ENCODE peak calls at places on chromosome 12, in ten cellular contexts. One of them, this sample, is unnamed. For H3K27me3, the result is how much of the 10 kb centered on the place peaks cover.

GRCh38 chr12:54251667-54252284 is 28.1 kb downstream of the CBX5 start:
- DNase-seq in GM23248: peak
- DNase-seq in adipocyte: peak
- DNase-seq in trophoblast cell: peak
- DNase-seq in endothelial cell of umbilical vein: peak
- DNase-seq in IMR-90: peak
- DNase-seq in psoas muscle: no peak
- DNase-seq in heart left ventricle: no peak
- DNase-seq in tibial nerve: peak
- DNase-seq in GM23338: peak
- DNase-seq in this sample: no peak

GRCh38 chr12:31526158-31526546 is 64.8 kb downstream of the DENND5B start:
- DNase-seq in adipocyte: no peak
- DNase-seq in GM23338: no peak
- DNase-seq in IMR-90: no peak
- DNase-seq in psoas muscle: no peak
- DNase-seq in tibial nerve: no peak
- DNase-seq in endothelial cell of umbilical vein: no peak
- DNase-seq in heart left ventricle: no peak
- DNase-seq in GM23248: no peak
- DNase-seq in trophoblast cell: no peak
- DNase-seq in this sample: no peak

GRCh38 chr12:21538259-21538658 is 12.2 kb downstream of the SPX start:
- DNase-seq in trophoblast cell: peak
- DNase-seq in GM23338: no peak
- DNase-seq in psoas muscle: no peak
- DNase-seq in IMR-90: no peak
- DNase-seq in GM23248: no peak
- DNase-seq in adipocyte: no peak
- DNase-seq in endothelial cell of umbilical vein: no peak
- DNase-seq in heart left ventricle: no peak
- DNase-seq in tibial nerve: no peak
- DNase-seq in this sample: no peak

GRCh38 chr12:3869860-3870259 is 3.3 kb downstream of the PARP11 start:
- DNase-seq in tibial nerve: no peak
- DNase-seq in IMR-90: no peak
- DNase-seq in adipocyte: peak
- DNase-seq in endothelial cell of umbilical vein: peak
- DNase-seq in GM23338: no peak
- DNase-seq in psoas muscle: no peak
- DNase-seq in trophoblast cell: peak
- DNase-seq in heart left ventricle: no peak
- DNase-seq in GM23248: no peak
- DNase-seq in this sample: no peak

GRCh38 chr12:19945559-19946485 is 422.5 kb upstream of the PDE3A start:
- DNase-seq in psoas muscle: no peak
- DNase-seq in adipocyte: peak
- DNase-seq in IMR-90: peak
- DNase-seq in trophoblast cell: no peak
- DNase-seq in heart left ventricle: no peak
- DNase-seq in tibial nerve: no peak
- DNase-seq in GM23338: no peak
- DNase-seq in endothelial cell of umbilical vein: peak
- DNase-seq in GM23248: peak
- DNase-seq in this sample: no peak

GRCh38 chr12:24560867-24561266 is 388.0 kb downstream of the BCAT1 start:
- DNase-seq in adipocyte: no peak
- DNase-seq in GM23248: peak
- DNase-seq in heart left ventricle: peak
- DNase-seq in trophoblast cell: no peak
- DNase-seq in tibial nerve: no peak
- DNase-seq in GM23338: peak
- DNase-seq in endothelial cell of umbilical vein: no peak
- DNase-seq in psoas muscle: no peak
- DNase-seq in IMR-90: no peak
- DNase-seq in this sample: no peak

GRCh38 chr12:56979628-56980027 is 22.2 kb upstream of the RDH16 start:
- DNase-seq in GM23248: peak
- DNase-seq in IMR-90: no peak
- DNase-seq in psoas muscle: no peak
- DNase-seq in trophoblast cell: no peak
- DNase-seq in heart left ventricle: no peak
- DNase-seq in endothelial cell of umbilical vein: no peak
- DNase-seq in adipocyte: no peak
- DNase-seq in GM23338: no peak
- DNase-seq in tibial nerve: no peak
- DNase-seq in this sample: no peak

GRCh38 chr12:95989504-95990123 is 6.5 kb downstream of the HAL start:
- DNase-seq in tibial nerve: no peak
- DNase-seq in psoas muscle: no peak
- DNase-seq in heart left ventricle: no peak
- DNase-seq in adipocyte: no peak
- DNase-seq in trophoblast cell: no peak
- DNase-seq in IMR-90: no peak
- DNase-seq in endothelial cell of umbilical vein: no peak
- DNase-seq in GM23338: no peak
- DNase-seq in GM23248: no peak
- DNase-seq in this sample: no peak

GRCh38 chr12:95836630-95837239 is 22.0 kb upstream of the SNRPF start:
- DNase-seq in endothelial cell of umbilical vein: peak
- DNase-seq in heart left ventricle: no peak
- DNase-seq in adipocyte: peak
- DNase-seq in trophoblast cell: no peak
- DNase-seq in GM23248: peak
- DNase-seq in IMR-90: peak
- DNase-seq in GM23338: no peak
- DNase-seq in tibial nerve: no peak
- DNase-seq in psoas muscle: no peak
- DNase-seq in this sample: no peak

GRCh38 chr12:68259318-68259940 is 6.0 kb upstream of the IL22 start:
- DNase-seq in GM23248: peak
- DNase-seq in endothelial cell of umbilical vein: peak
- DNase-seq in tibial nerve: no peak
- DNase-seq in psoas muscle: no peak
- DNase-seq in trophoblast cell: no peak
- DNase-seq in IMR-90: peak
- DNase-seq in heart left ventricle: no peak
- DNase-seq in adipocyte: no peak
- DNase-seq in GM23338: no peak
- DNase-seq in this sample: no peak

GRCh38 chr12:90548595-90548994 is 406.4 kb downstream of the CCER1 start:
- DNase-seq in IMR-90: no peak
- DNase-seq in GM23338: no peak
- DNase-seq in tibial nerve: no peak
- DNase-seq in trophoblast cell: no peak
- DNase-seq in heart left ventricle: no peak
- DNase-seq in endothelial cell of umbilical vein: no peak
- DNase-seq in psoas muscle: no peak
- DNase-seq in GM23248: no peak
- DNase-seq in adipocyte: no peak
- DNase-seq in this sample: no peak

GRCh38 chr12:120225852-120226640 is 25.1 kb upstream of the RPLP0 start:
- DNase-seq in GM23338: peak
- DNase-seq in psoas muscle: peak
- DNase-seq in adipocyte: no peak
- DNase-seq in heart left ventricle: no peak
- DNase-seq in tibial nerve: no peak
- DNase-seq in endothelial cell of umbilical vein: no peak
- DNase-seq in GM23248: no peak
- DNase-seq in IMR-90: no peak
- DNase-seq in trophoblast cell: no peak
- DNase-seq in this sample: no peak
- H3K4me3 ChIP-seq in GM23338: no peak
- H3K4me3 ChIP-seq in psoas muscle: no peak
- H3K4me3 ChIP-seq in adipocyte: no peak
- H3K4me3 ChIP-seq in heart left ventricle: no peak
- H3K4me3 ChIP-seq in tibial nerve: no peak
- H3K4me3 ChIP-seq in endothelial cell of umbilical vein: no peak
- H3K4me3 ChIP-seq in GM23248: no peak
- H3K4me3 ChIP-seq in IMR-90: no peak
- H3K4me3 ChIP-seq in trophoblast cell: no peak
- H3K4me3 ChIP-seq in this sample: no peak

DNA sequence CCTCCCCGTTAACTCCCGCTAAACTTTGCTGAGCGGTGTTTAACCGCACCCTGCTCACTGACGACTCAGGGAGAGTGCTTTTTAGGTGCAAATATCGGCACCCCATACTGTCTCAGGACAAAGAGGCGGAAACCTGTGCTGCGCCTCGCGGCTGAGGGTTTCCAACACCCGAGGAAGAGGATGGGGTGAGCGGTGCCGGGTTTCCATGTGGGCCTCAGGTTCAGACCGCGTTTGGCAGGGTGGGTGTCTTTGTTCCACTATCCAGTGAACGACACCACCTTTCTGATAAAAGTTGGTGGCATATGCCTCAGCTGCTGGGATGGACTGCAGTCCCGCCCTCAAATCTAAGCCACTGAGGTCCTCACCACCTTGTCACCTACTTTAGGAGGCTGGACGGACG is 3.0 kb downstream of the RFLNA start:
- DNase-seq in IMR-90: no peak
- DNase-seq in GM23338: no peak
- DNase-seq in adipocyte: no peak
- DNase-seq in heart left ventricle: no peak
- DNase-seq in trophoblast cell: no peak
- DNase-seq in endothelial cell of umbilical vein: no peak
- DNase-seq in psoas muscle: no peak
- DNase-seq in GM23248: no peak
- DNase-seq in tibial nerve: no peak
- DNase-seq in this sample: no peak
- H3K27me3 ChIP-seq in IMR-90: half or more
- H3K27me3 ChIP-seq in GM23338: under half
- H3K27me3 ChIP-seq in adipocyte: half or more
- H3K27me3 ChIP-seq in heart left ventricle: under half
- H3K27me3 ChIP-seq in trophoblast cell: under half
- H3K27me3 ChIP-seq in endothelial cell of umbilical vein: under half
- H3K27me3 ChIP-seq in psoas muscle: under half
- H3K27me3 ChIP-seq in GM23248: under half
- H3K27me3 ChIP-seq in tibial nerve: under half
- H3K27me3 ChIP-seq in this sample: under half

GRCh38 chr12:77402726-77403125 is 337.4 kb upstream of the E2F7 start:
- DNase-seq in endothelial cell of umbilical vein: peak
- DNase-seq in tibial nerve: no peak
- DNase-seq in IMR-90: peak
- DNase-seq in trophoblast cell: no peak
- DNase-seq in GM23338: no peak
- DNase-seq in heart left ventricle: no peak
- DNase-seq in psoas muscle: no peak
- DNase-seq in GM23248: peak
- DNase-seq in adipocyte: peak
- DNase-seq in this sample: no peak
- H3K4me3 ChIP-seq in endothelial cell of umbilical vein: no peak
- H3K4me3 ChIP-seq in tibial nerve: no peak
- H3K4me3 ChIP-seq in IMR-90: no peak
- H3K4me3 ChIP-seq in trophoblast cell: no peak
- H3K4me3 ChIP-seq in GM23338: no peak
- H3K4me3 ChIP-seq in heart left ventricle: no peak
- H3K4me3 ChIP-seq in psoas muscle: no peak
- H3K4me3 ChIP-seq in GM23248: no peak
- H3K4me3 ChIP-seq in adipocyte: no peak
- H3K4me3 ChIP-seq in this sample: no peak

DNA sequence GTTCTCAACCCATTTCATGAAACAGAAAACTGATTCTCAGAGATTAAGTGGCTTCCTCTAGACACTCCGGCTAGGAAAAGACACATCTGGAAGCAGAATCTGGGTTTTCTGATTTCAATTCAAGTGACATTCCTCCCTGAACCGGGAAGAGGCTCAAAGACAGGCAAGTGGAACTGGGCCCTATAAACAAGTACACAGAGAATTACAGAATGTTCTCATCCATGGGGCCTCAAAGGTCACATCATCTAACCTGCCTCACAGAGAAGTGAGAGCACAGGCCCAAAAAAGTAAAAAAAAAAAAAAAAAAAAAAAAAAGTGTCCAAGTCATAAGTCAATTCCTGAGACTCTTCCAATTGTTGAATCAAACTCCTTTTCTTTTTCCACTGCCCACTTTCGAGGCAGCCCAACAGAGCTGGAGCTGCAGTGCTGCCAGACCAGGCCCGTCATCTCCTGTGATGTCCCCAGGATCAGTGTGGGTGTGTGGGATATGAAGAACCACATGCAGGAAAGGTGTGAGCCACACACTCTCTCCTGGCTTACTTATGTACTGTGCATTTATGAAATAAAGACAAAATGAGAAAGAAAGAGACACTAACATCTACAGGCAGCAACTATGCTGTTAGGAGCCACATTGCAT is 2.8 kb upstream of the KRT1 start:
- DNase-seq in GM23248: no peak
- DNase-seq in GM23338: no peak
- DNase-seq in IMR-90: no peak
- DNase-seq in psoas muscle: no peak
- DNase-seq in endothelial cell of umbilical vein: no peak
- DNase-seq in adipocyte: no peak
- DNase-seq in heart left ventricle: no peak
- DNase-seq in trophoblast cell: no peak
- DNase-seq in tibial nerve: no peak
- DNase-seq in this sample: no peak
- H3K27me3 ChIP-seq in GM23248: half or more
- H3K27me3 ChIP-seq in GM23338: under half
- H3K27me3 ChIP-seq in IMR-90: under half
- H3K27me3 ChIP-seq in psoas muscle: under half
- H3K27me3 ChIP-seq in endothelial cell of umbilical vein: under half
- H3K27me3 ChIP-seq in adipocyte: half or more
- H3K27me3 ChIP-seq in heart left ventricle: under half
- H3K27me3 ChIP-seq in trophoblast cell: under half
- H3K27me3 ChIP-seq in tibial nerve: under half
- H3K27me3 ChIP-seq in this sample: under half

This sample was measured in adrenal gland.